ENCODE peak calls at places on chromosomes 6 and 20, in six cellular contexts. L is PC-3, Z is neural crest cell, G is lower lobe of right lung, T is AG10803, S is left ventricle myocardium inferior. X is an unnamed sample.

GRCh38 chr6:158686311-158686710 is 36.5 kb downstream of the SYTL3 start:
- DNase-seq in Z (no peak), S (no peak), T (no peak), G (peak), L (peak), X (no peak)

GRCh38 chr6:227074-227782 is 65.1 kb upstream of the DUSP22 start:
- DNase-seq in S (no peak), Z (no peak), G (no peak), T (peak), L (no peak), X (no peak)

GRCh38 chr6:3361312-3362037 is 95.4 kb downstream of the SLC22A23 start:
- DNase-seq in S (no peak), L (no peak), T (no peak), G (no peak), Z (no peak), X (no peak)

GRCh38 chr6:113936093-113936934 is 34.6 kb downstream of the HDAC2 start:
- DNase-seq in L (peak), Z (peak), T (peak), S (no peak), G (no peak), X (no peak)

GRCh38 chr20:51750037-51750769 is 18.0 kb downstream of the ATP9A start:
- DNase-seq in L (peak), T (peak), G (peak), Z (no peak), S (peak), X (peak)

GRCh38 chr6:168188974-168189678 is 110.1 kb upstream of the FRMD1 start:
- DNase-seq in T (no peak), L (no peak), Z (no peak), G (no peak), S (no peak), X (no peak)

GRCh38 chr20:33250666-33251065 is 14.9 kb downstream of the BPIFA1 start:
- DNase-seq in T (no peak), L (no peak), S (no peak), Z (no peak), G (no peak), X (no peak)

GRCh38 chr6:4348462-4349112 is 213.2 kb upstream of the ECI2 start:
- DNase-seq in T (peak), L (no peak), Z (no peak), G (no peak), S (no peak), X (no peak)

GRCh38 chr20:47843886-47844567 is 58.7 kb upstream of the SULF2 start:
- DNase-seq in L (peak), S (no peak), T (no peak), G (no peak), Z (no peak), X (no peak)

GRCh38 chr20:50969912-50970311 is 11.3 kb downstream of the MOCS3 start:
- DNase-seq in T (no peak), Z (no peak), L (no peak), S (no peak), G (no peak), X (no peak)

GRCh38 chr6:139186242-139186641 is 51.4 kb downstream of the HECA start:
- DNase-seq in T (no peak), S (no peak), Z (no peak), L (no peak), G (no peak), X (no peak)

GRCh38 chr6:71321344-71321743 is 32.7 kb downstream of the OGFRL1 start:
- DNase-seq in Z (no peak), G (no peak), T (no peak), L (peak), S (no peak), X (no peak)

GRCh38 chr6:129705212-129705611 is 4.8 kb downstream of the ARHGAP18 start:
- DNase-seq in L (no peak), Z (no peak), S (no peak), G (no peak), T (no peak), X (no peak)

GRCh38 chr6:7077856-7078255 is 29.9 kb upstream of the RREB1 start:
- DNase-seq in S (no peak), G (no peak), L (no peak), Z (no peak), T (no peak), X (no peak)

GRCh38 chr6:167154291-167154690 is 3.5 kb downstream of the GPR31 start:
- DNase-seq in T (no peak), Z (no peak), G (no peak), L (no peak), S (no peak), X (no peak)

GRCh38 chr20:8019178-8019997 is at the start of gene TMX4:
- DNase-seq in G (peak), L (peak), S (peak), T (peak), Z (peak), X (peak)

GRCh38 chr6:169966312-169967181 is 215.1 kb downstream of the ERMARD start:
- DNase-seq in Z (no peak), T (no peak), G (no peak), L (no peak), S (no peak), X (peak)

GRCh38 chr20:38579219-38579618 is 1.8 kb upstream of the ADIG start:
- DNase-seq in S (peak), L (no peak), G (no peak), Z (no peak), T (no peak), X (no peak)

GRCh38 chr6:12261502-12261901 is 28.7 kb upstream of the EDN1 start:
- DNase-seq in G (no peak), L (no peak), Z (no peak), S (no peak), T (no peak), X (no peak)

GRCh38 chr20:50855498-50856474 is 60.9 kb downstream of the BCAS4 start:
- DNase-seq in L (peak), S (no peak), T (no peak), G (no peak), Z (no peak), X (no peak)

GRCh38 chr6:97189767-97190166 is 93.2 kb downstream of the MMS22L start:
- DNase-seq in Z (no peak), T (peak), L (no peak), S (no peak), G (no peak), X (no peak)

GRCh38 chr6:155154158-155154830 is 109.5 kb upstream of the CLDN20 start:
- DNase-seq in L (peak), T (peak), G (no peak), S (no peak), Z (no peak), X (no peak)

GRCh38 chr6:21593927-21594421 is 423 bp downstream of the SOX4 start:
- DNase-seq in G (no peak), Z (peak), L (no peak), T (peak), S (no peak), X (no peak)

GRCh38 chr20:14197097-14197496 is 140.3 kb downstream of the FLRT3 start:
- DNase-seq in S (no peak), T (peak), G (no peak), Z (no peak), L (no peak), X (no peak)

GRCh38 chr6:69303382-69303781 is 493.4 kb downstream of the LMBRD1 start:
- DNase-seq in T (no peak), S (no peak), L (no peak), Z (no peak), G (no peak), X (no peak)

GRCh38 chr6:89298680-89299450 is 16.2 kb downstream of the GABRR2 start:
- DNase-seq in Z (no peak), L (peak), G (no peak), S (no peak), T (peak), X (no peak)

GRCh38 chr20:11845311-11845710 is 72.4 kb upstream of the BTBD3 start:
- DNase-seq in L (no peak), G (no peak), T (peak), Z (no peak), S (no peak), X (no peak)

GRCh38 chr6:150689900-150690590 is 90.4 kb downstream of the PLEKHG1 start:
- DNase-seq in L (no peak), S (no peak), G (no peak), Z (no peak), T (no peak), X (no peak)

GRCh38 chr6:138446821-138447220 is 42.8 kb downstream of the HEBP2 start:
- DNase-seq in T (no peak), G (no peak), L (no peak), Z (no peak), S (no peak), X (no peak)

GRCh38 chr6:154548130-154548830 is 37.8 kb upstream of the CNKSR3 start:
- DNase-seq in Z (no peak), S (peak), G (peak), T (peak), L (no peak), X (no peak)

X was measured in aorta.